ENCODE peak calls at places on chromosomes 11 and 22, in ten cellular contexts. L, D, Z, J, P, M, H, T, V and K are unnamed samples.

GRCh38 chr11:46304605-46305004 is 27.1 kb downstream of the CREB3L1 start:
- DNase-seq in L (no peak), D (no peak), Z (no peak), J (no peak), P (no peak), M (no peak), H (no peak), T (no peak), V (no peak), K (no peak)

GRCh38 chr11:85923455-85923854 is 68.3 kb downstream of the CCDC83 start:
- DNase-seq in L (no peak), D (peak), Z (no peak), J (no peak), P (no peak), M (no peak), H (no peak), T (no peak), V (no peak), K (no peak)

GRCh38 chr11:27319065-27319464 is 44.0 kb downstream of the CCDC34 start:
- DNase-seq in L (no peak), D (no peak), Z (peak), J (no peak), P (no peak), M (peak), H (no peak), T (no peak), V (no peak), K (no peak)

GRCh38 chr11:76787911-76788596 is 4.9 kb downstream of the TSKU start:
- DNase-seq in L (no peak), D (peak), Z (peak), J (peak), P (no peak), M (no peak), H (no peak), T (peak), V (no peak), K (no peak)

GRCh38 chr11:69497221-69497787 is 15.8 kb downstream of the LINC01488 start:
- DNase-seq in L (peak), D (no peak), Z (peak), J (peak), P (no peak), M (peak), H (no peak), T (peak), V (peak), K (peak)

GRCh38 chr22:37340331-37341262 is 58.3 kb downstream of the CYTH4 start:
- DNase-seq in L (no peak), D (no peak), Z (no peak), J (no peak), P (no peak), M (peak), H (no peak), T (no peak), V (no peak), K (no peak)

GRCh38 chr22:28316014-28316413 is 363.6 kb downstream of the TTC28 start:
- DNase-seq in L (no peak), D (no peak), Z (no peak), J (no peak), P (no peak), M (no peak), H (no peak), T (no peak), V (no peak), K (no peak)

GRCh38 chr22:31089101-31090100 is 8.3 kb downstream of the SMTN start:
- DNase-seq in L (peak), D (peak), Z (peak), J (peak), P (no peak), M (no peak), H (no peak), T (peak), V (no peak), K (peak)

GRCh38 chr11:73396985-73397384 is 20.8 kb downstream of the RELT start:
- DNase-seq in L (no peak), D (no peak), Z (no peak), J (no peak), P (no peak), M (no peak), H (no peak), T (no peak), V (no peak), K (no peak)

GRCh38 chr11:19365743-19366410 is 125.1 kb upstream of the E2F8 start:
- DNase-seq in L (no peak), D (no peak), Z (peak), J (no peak), P (no peak), M (peak), H (no peak), T (no peak), V (no peak), K (no peak)

GRCh38 chr11:13958596-13958995 is 3.9 kb upstream of the SPON1 start:
- DNase-seq in L (no peak), D (no peak), Z (no peak), J (no peak), P (no peak), M (no peak), H (no peak), T (no peak), V (no peak), K (no peak)

GRCh38 chr11:60925685-60926267 is 1.5 kb downstream of the TMEM132A start:
- DNase-seq in L (no peak), D (no peak), Z (peak), J (no peak), P (no peak), M (peak), H (no peak), T (no peak), V (no peak), K (no peak)

GRCh38 chr11:73651252-73651651 is 4.9 kb downstream of the PLEKHB1 start:
- DNase-seq in L (no peak), D (no peak), Z (no peak), J (no peak), P (no peak), M (no peak), H (no peak), T (no peak), V (no peak), K (no peak)

GRCh38 chr11:34620820-34621792 is at the start of gene EHF:
- DNase-seq in L (no peak), D (peak), Z (no peak), J (no peak), P (no peak), M (peak), H (no peak), T (no peak), V (no peak), K (no peak)

GRCh38 chr11:34620202-34620601 is 691 bp upstream of the EHF start:
- DNase-seq in L (no peak), D (no peak), Z (no peak), J (no peak), P (no peak), M (no peak), H (no peak), T (no peak), V (no peak), K (no peak)

GRCh38 chr11:34618406-34618805 is 2.5 kb upstream of the EHF start:
- DNase-seq in L (no peak), D (no peak), Z (no peak), J (no peak), P (no peak), M (no peak), H (no peak), T (no peak), V (no peak), K (no peak)

GRCh38 chr11:34616830-34617504 is 3.9 kb upstream of the EHF start:
- DNase-seq in L (no peak), D (no peak), Z (no peak), J (no peak), P (no peak), M (no peak), H (no peak), T (no peak), V (no peak), K (peak)

GRCh38 chr11:34619062-34619516 is 1.8 kb upstream of the EHF start:
- DNase-seq in L (no peak), D (no peak), Z (no peak), J (no peak), P (no peak), M (no peak), H (no peak), T (no peak), V (no peak), K (no peak)
- H3K27ac ChIP-seq in L (no peak), D (no peak), Z (no peak), J (no peak), P (no peak), M (no peak), H (no peak), T (no peak), V (no peak), K (no peak)

GRCh38 chr22:39176673-39177455 is 24.4 kb upstream of the CBX7 start:
- DNase-seq in L (no peak), D (no peak), Z (peak), J (no peak), P (no peak), M (no peak), H (no peak), T (peak), V (peak), K (no peak)
- H3K27ac ChIP-seq in L (peak), D (peak), Z (no peak), J (peak), P (no peak), M (peak), H (peak), T (peak), V (peak), K (peak)

GRCh38 chr11:64745219-64745522 is 1.2 kb upstream of the RASGRP2 start:
- DNase-seq in L (peak), D (peak), Z (no peak), J (peak), P (peak), M (no peak), H (peak), T (peak), V (peak), K (peak)

GRCh38 chr11:64745523-64746328 is 1.8 kb upstream of the RASGRP2 start:
- DNase-seq in L (peak), D (peak), Z (peak), J (peak), P (peak), M (no peak), H (peak), T (peak), V (peak), K (peak)

GRCh38 chr11:64744544-64745218 is 739 bp upstream of the RASGRP2 start:
- DNase-seq in L (no peak), D (no peak), Z (no peak), J (peak), P (no peak), M (no peak), H (no peak), T (no peak), V (no peak), K (no peak)

GRCh38 chr11:64747961-64748715 is 4.2 kb upstream of the RASGRP2 start:
- DNase-seq in L (no peak), D (no peak), Z (peak), J (peak), P (no peak), M (no peak), H (no peak), T (no peak), V (peak), K (no peak)

GRCh38 chr11:64746486-64746885 is 2.5 kb upstream of the RASGRP2 start:
- DNase-seq in L (peak), D (no peak), Z (no peak), J (peak), P (no peak), M (no peak), H (no peak), T (no peak), V (peak), K (no peak)
- H3K27ac ChIP-seq in L (peak), D (peak), Z (no peak), J (peak), P (peak), M (no peak), H (peak), T (peak), V (peak), K (peak)

GRCh38 chr22:46068908-46069481 is 81.3 kb upstream of the PPARA start:
- DNase-seq in L (no peak), D (no peak), Z (peak), J (peak), P (no peak), M (peak), H (peak), T (peak), V (peak), K (no peak)

GRCh38 chr22:46070722-46071450 is 79.4 kb upstream of the PPARA start:
- DNase-seq in L (peak), D (peak), Z (peak), J (peak), P (no peak), M (peak), H (peak), T (peak), V (peak), K (no peak)

GRCh38 chr22:46070215-46070721 is 80.1 kb upstream of the PPARA start:
- DNase-seq in L (peak), D (peak), Z (peak), J (peak), P (no peak), M (peak), H (peak), T (peak), V (peak), K (peak)

GRCh38 chr22:46068176-46068907 is 82.0 kb upstream of the PPARA start:
- DNase-seq in L (no peak), D (no peak), Z (peak), J (no peak), P (no peak), M (peak), H (no peak), T (no peak), V (no peak), K (no peak)

DNA sequence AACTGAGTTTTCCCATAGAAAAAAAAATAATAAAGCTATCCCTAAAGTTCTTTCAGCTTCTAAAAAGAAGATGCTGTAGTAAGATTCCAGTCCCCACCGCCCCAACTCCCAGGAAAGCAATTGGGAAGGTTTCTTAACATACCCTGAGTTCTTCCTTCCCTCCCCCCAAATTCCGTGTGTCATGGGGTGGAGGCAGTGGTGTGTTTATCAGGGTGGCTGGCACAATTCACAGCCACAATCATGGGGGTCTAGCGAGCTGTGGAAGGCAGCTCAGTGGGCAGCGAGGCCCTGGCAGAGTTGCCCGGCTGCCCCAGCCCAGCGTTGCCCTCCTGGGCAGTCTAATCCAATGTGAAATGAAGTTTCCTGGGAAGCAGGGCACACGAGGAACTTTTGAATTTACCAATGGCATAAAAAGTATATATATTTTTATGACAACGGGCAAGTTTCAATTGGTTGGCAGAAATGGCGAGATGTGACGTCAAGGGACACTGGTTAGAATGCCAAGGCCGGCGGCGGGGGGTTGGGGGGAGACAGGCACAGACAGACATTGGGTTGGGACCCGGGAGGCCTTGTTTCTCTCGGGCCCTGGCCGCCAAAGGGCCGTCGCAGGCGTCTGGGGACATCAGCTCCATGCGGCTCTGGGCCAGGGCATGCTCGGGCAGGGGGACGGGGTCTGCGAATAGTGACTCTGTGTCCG is 80.7 kb upstream of the PPARA start:
- DNase-seq in L (peak), D (peak), Z (peak), J (peak), P (no peak), M (peak), H (peak), T (peak), V (no peak), K (no peak)
- H3K27ac ChIP-seq in L (peak), D (peak), Z (peak), J (peak), P (peak), M (peak), H (peak), T (peak), V (peak), K (peak)

GRCh38 chr22:36103891-36104290 is 56.7 kb downstream of the APOL3 start:
- DNase-seq in L (no peak), D (no peak), Z (no peak), J (no peak), P (no peak), M (no peak), H (no peak), T (peak), V (no peak), K (no peak)

GRCh38 chr22:36104435-36104834 is 56.1 kb downstream of the APOL3 start:
- DNase-seq in L (no peak), D (no peak), Z (no peak), J (no peak), P (no peak), M (no peak), H (no peak), T (peak), V (peak), K (no peak)

GRCh38 chr22:36104988-36105387 is 55.6 kb downstream of the APOL3 start:
- DNase-seq in L (no peak), D (no peak), Z (peak), J (no peak), P (no peak), M (peak), H (no peak), T (no peak), V (no peak), K (no peak)

GRCh38 chr22:36101756-36102155 is 58.8 kb downstream of the APOL3 start:
- DNase-seq in L (no peak), D (no peak), Z (no peak), J (no peak), P (no peak), M (no peak), H (no peak), T (no peak), V (no peak), K (no peak)

GRCh38 chr22:36102995-36103394 is 57.6 kb downstream of the APOL3 start:
- DNase-seq in L (no peak), D (no peak), Z (no peak), J (no peak), P (no peak), M (no peak), H (no peak), T (no peak), V (no peak), K (no peak)
- H3K27ac ChIP-seq in L (no peak), D (no peak), Z (no peak), J (no peak), P (no peak), M (no peak), H (no peak), T (no peak), V (no peak), K (no peak)

DNA sequence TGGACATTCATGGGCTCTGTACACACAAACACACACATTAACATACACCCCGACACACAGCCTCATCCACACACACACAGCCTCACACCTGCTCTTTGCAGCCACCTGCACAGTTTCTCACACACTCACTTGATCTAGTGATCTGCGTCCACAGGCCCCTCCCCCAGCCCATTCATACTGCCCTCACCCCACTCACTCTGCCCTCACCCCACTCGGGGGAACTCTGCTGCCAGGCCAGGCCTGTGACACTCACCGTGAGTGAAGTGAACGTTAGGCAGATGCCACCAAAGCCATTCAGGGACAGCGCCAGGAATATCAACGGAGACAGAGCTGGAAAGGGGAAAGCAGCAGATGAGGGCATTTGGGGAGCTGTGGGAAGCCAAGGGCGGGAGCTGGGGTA is 15.0 kb downstream of the SLC43A1 start:
- DNase-seq in L (no peak), D (no peak), Z (no peak), J (peak), P (no peak), M (no peak), H (no peak), T (no peak), V (no peak), K (peak)
- H3K27ac ChIP-seq in L (peak), D (no peak), Z (no peak), J (peak), P (no peak), M (no peak), H (peak), T (peak), V (no peak), K (peak)

GRCh38 chr11:10285148-10285802 is 8.7 kb downstream of the SBF2 start:
- DNase-seq in L (no peak), D (no peak), Z (no peak), J (no peak), P (no peak), M (peak), H (no peak), T (no peak), V (no peak), K (no peak)
- H3K27ac ChIP-seq in L (no peak), D (peak), Z (no peak), J (no peak), P (no peak), M (no peak), H (no peak), T (no peak), V (no peak), K (no peak)

DNA sequence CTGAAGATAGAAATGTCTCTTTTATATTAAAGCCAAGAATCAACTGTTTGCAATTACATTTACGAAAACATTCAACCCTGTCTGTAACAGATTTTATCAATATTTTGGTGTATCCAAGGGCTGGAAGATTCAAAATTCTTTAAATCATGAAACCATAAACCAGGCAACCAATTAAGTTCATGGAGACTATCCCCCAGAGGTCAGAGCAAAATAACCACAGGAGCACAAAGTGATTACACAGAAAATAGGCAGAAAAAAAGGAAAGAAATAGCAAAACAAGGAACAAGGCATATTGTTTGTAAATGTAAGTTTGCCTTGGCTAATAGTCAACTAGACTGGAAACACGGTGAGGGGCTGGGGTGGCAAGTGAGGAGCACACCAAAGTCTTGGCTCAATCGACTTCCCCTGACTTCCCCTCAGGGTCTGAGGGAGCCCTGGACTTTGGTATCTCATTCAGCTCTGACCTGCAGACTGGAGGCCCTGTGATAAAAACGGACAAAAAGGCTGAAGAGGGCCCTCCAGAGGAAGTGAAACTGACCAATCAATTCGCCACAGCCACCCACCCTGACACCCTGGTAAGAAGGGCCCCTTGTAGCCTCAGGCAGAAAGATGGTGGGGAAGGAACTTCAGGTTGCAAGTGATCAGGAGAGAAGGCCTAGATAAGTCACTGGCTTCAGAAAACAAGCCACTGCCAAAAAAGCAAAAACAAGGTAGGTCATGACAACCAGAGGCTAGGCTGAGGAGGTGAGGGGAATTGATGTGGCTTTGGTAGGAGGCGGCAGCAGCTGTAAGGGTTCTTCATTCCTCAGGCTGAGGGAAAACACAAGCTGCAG is 1.9 kb downstream of the SIK3 start:
- DNase-seq in L (peak), D (peak), Z (peak), J (no peak), P (no peak), M (no peak), H (no peak), T (no peak), V (no peak), K (no peak)
- H3K27ac ChIP-seq in L (peak), D (peak), Z (peak), J (peak), P (peak), M (no peak), H (peak), T (peak), V (peak), K (peak)